ENCODE peak calls at places on chromosomes 5 and 9, in eight cellular contexts. One of them, this sample, is unnamed.

GRCh38 chr5:147685991-147686390 is 96.5 kb downstream of the JAKMIP2 start:
- DNase-seq in fibroblast of pulmonary artery: no peak
- DNase-seq in adrenal gland: no peak
- DNase-seq in RWPE2: no peak
- DNase-seq in right lobe of liver: no peak
- DNase-seq in gastrocnemius medialis: no peak
- DNase-seq in IMR-90: no peak
- DNase-seq in HFF-Myc: no peak
- DNase-seq in this sample: peak

GRCh38 chr9:101465330-101465915 is 29.8 kb upstream of the ALDOB start:
- DNase-seq in fibroblast of pulmonary artery: peak
- DNase-seq in adrenal gland: peak
- DNase-seq in RWPE2: peak
- DNase-seq in right lobe of liver: no peak
- DNase-seq in gastrocnemius medialis: no peak
- DNase-seq in IMR-90: peak
- DNase-seq in HFF-Myc: peak
- DNase-seq in this sample: no peak

GRCh38 chr9:134571326-134571871 is 70.2 kb upstream of the COL5A1 start:
- DNase-seq in fibroblast of pulmonary artery: no peak
- DNase-seq in adrenal gland: no peak
- DNase-seq in RWPE2: peak
- DNase-seq in right lobe of liver: no peak
- DNase-seq in gastrocnemius medialis: peak
- DNase-seq in IMR-90: no peak
- DNase-seq in HFF-Myc: no peak
- DNase-seq in this sample: no peak

GRCh38 chr5:65776707-65777141 is 54.7 kb downstream of the NLN start:
- DNase-seq in fibroblast of pulmonary artery: no peak
- DNase-seq in adrenal gland: no peak
- DNase-seq in RWPE2: no peak
- DNase-seq in right lobe of liver: no peak
- DNase-seq in gastrocnemius medialis: no peak
- DNase-seq in IMR-90: peak
- DNase-seq in HFF-Myc: no peak
- DNase-seq in this sample: no peak

GRCh38 chr5:37850128-37850865 is 10.5 kb upstream of the GDNF start:
- DNase-seq in fibroblast of pulmonary artery: no peak
- DNase-seq in adrenal gland: no peak
- DNase-seq in RWPE2: no peak
- DNase-seq in right lobe of liver: no peak
- DNase-seq in gastrocnemius medialis: no peak
- DNase-seq in IMR-90: peak
- DNase-seq in HFF-Myc: no peak
- DNase-seq in this sample: no peak

GRCh38 chr5:3104446-3105047 is 353.1 kb upstream of the IRX2 start:
- DNase-seq in fibroblast of pulmonary artery: no peak
- DNase-seq in adrenal gland: no peak
- DNase-seq in RWPE2: no peak
- DNase-seq in right lobe of liver: no peak
- DNase-seq in gastrocnemius medialis: no peak
- DNase-seq in IMR-90: no peak
- DNase-seq in HFF-Myc: no peak
- DNase-seq in this sample: no peak

GRCh38 chr9:130930804-130931349 is 8.2 kb downstream of the FIBCD1 start:
- DNase-seq in fibroblast of pulmonary artery: no peak
- DNase-seq in adrenal gland: no peak
- DNase-seq in RWPE2: no peak
- DNase-seq in right lobe of liver: no peak
- DNase-seq in gastrocnemius medialis: no peak
- DNase-seq in IMR-90: no peak
- DNase-seq in HFF-Myc: no peak
- DNase-seq in this sample: no peak

GRCh38 chr5:151213803-151214613 is 9.9 kb downstream of the CCDC69 start:
- DNase-seq in fibroblast of pulmonary artery: peak
- DNase-seq in adrenal gland: peak
- DNase-seq in RWPE2: peak
- DNase-seq in right lobe of liver: peak
- DNase-seq in gastrocnemius medialis: peak
- DNase-seq in IMR-90: no peak
- DNase-seq in HFF-Myc: no peak
- DNase-seq in this sample: no peak

GRCh38 chr5:75510836-75511434 is 494 bp downstream of the CERT1 start:
- DNase-seq in fibroblast of pulmonary artery: peak
- DNase-seq in adrenal gland: peak
- DNase-seq in RWPE2: no peak
- DNase-seq in right lobe of liver: peak
- DNase-seq in gastrocnemius medialis: no peak
- DNase-seq in IMR-90: peak
- DNase-seq in HFF-Myc: no peak
- DNase-seq in this sample: no peak

GRCh38 chr5:75457691-75458090 is 53.7 kb downstream of the CERT1 start:
- DNase-seq in fibroblast of pulmonary artery: no peak
- DNase-seq in adrenal gland: no peak
- DNase-seq in RWPE2: no peak
- DNase-seq in right lobe of liver: no peak
- DNase-seq in gastrocnemius medialis: no peak
- DNase-seq in IMR-90: no peak
- DNase-seq in HFF-Myc: no peak
- DNase-seq in this sample: no peak

GRCh38 chr5:1565737-1566734 is 42.3 kb upstream of the LPCAT1 start:
- DNase-seq in fibroblast of pulmonary artery: no peak
- DNase-seq in adrenal gland: no peak
- DNase-seq in RWPE2: peak
- DNase-seq in right lobe of liver: no peak
- DNase-seq in gastrocnemius medialis: peak
- DNase-seq in IMR-90: no peak
- DNase-seq in HFF-Myc: no peak
- DNase-seq in this sample: no peak

GRCh38 chr9:136597965-136598364 is 52.1 kb upstream of the NOTCH1 start:
- DNase-seq in fibroblast of pulmonary artery: no peak
- DNase-seq in adrenal gland: no peak
- DNase-seq in RWPE2: no peak
- DNase-seq in right lobe of liver: no peak
- DNase-seq in gastrocnemius medialis: no peak
- DNase-seq in IMR-90: no peak
- DNase-seq in HFF-Myc: no peak
- DNase-seq in this sample: no peak

GRCh38 chr5:177455036-177455660 is 8.5 kb downstream of the PRR7 start:
- DNase-seq in fibroblast of pulmonary artery: peak
- DNase-seq in adrenal gland: peak
- DNase-seq in RWPE2: no peak
- DNase-seq in right lobe of liver: peak
- DNase-seq in gastrocnemius medialis: peak
- DNase-seq in IMR-90: peak
- DNase-seq in HFF-Myc: no peak
- DNase-seq in this sample: no peak

GRCh38 chr5:121174351-121174750 is 677.3 kb upstream of the FTMT start:
- DNase-seq in fibroblast of pulmonary artery: peak
- DNase-seq in adrenal gland: no peak
- DNase-seq in RWPE2: no peak
- DNase-seq in right lobe of liver: no peak
- DNase-seq in gastrocnemius medialis: no peak
- DNase-seq in IMR-90: peak
- DNase-seq in HFF-Myc: no peak
- DNase-seq in this sample: no peak

GRCh38 chr5:137032929-137033328 is 466.2 kb downstream of the SPOCK1 start:
- DNase-seq in fibroblast of pulmonary artery: peak
- DNase-seq in adrenal gland: peak
- DNase-seq in RWPE2: no peak
- DNase-seq in right lobe of liver: no peak
- DNase-seq in gastrocnemius medialis: no peak
- DNase-seq in IMR-90: no peak
- DNase-seq in HFF-Myc: no peak
- DNase-seq in this sample: no peak

GRCh38 chr5:89097103-89097502 is 214.1 kb upstream of the MEF2C start:
- DNase-seq in fibroblast of pulmonary artery: no peak
- DNase-seq in adrenal gland: no peak
- DNase-seq in RWPE2: no peak
- DNase-seq in right lobe of liver: no peak
- DNase-seq in gastrocnemius medialis: no peak
- DNase-seq in IMR-90: no peak
- DNase-seq in HFF-Myc: no peak
- DNase-seq in this sample: no peak

GRCh38 chr9:130987738-130988399 is 21.1 kb upstream of the LAMC3 start:
- DNase-seq in fibroblast of pulmonary artery: no peak
- DNase-seq in adrenal gland: no peak
- DNase-seq in RWPE2: no peak
- DNase-seq in right lobe of liver: no peak
- DNase-seq in gastrocnemius medialis: no peak
- DNase-seq in IMR-90: no peak
- DNase-seq in HFF-Myc: no peak
- DNase-seq in this sample: no peak

GRCh38 chr9:136022731-136023400 is 61.7 kb upstream of the UBAC1 start:
- DNase-seq in fibroblast of pulmonary artery: no peak
- DNase-seq in adrenal gland: peak
- DNase-seq in RWPE2: no peak
- DNase-seq in right lobe of liver: peak
- DNase-seq in gastrocnemius medialis: no peak
- DNase-seq in IMR-90: no peak
- DNase-seq in HFF-Myc: no peak
- DNase-seq in this sample: no peak

GRCh38 chr9:90261698-90262097 is 380.9 kb downstream of the DIRAS2 start:
- DNase-seq in fibroblast of pulmonary artery: no peak
- DNase-seq in adrenal gland: no peak
- DNase-seq in RWPE2: no peak
- DNase-seq in right lobe of liver: no peak
- DNase-seq in gastrocnemius medialis: no peak
- DNase-seq in IMR-90: no peak
- DNase-seq in HFF-Myc: no peak
- DNase-seq in this sample: no peak

DNA sequence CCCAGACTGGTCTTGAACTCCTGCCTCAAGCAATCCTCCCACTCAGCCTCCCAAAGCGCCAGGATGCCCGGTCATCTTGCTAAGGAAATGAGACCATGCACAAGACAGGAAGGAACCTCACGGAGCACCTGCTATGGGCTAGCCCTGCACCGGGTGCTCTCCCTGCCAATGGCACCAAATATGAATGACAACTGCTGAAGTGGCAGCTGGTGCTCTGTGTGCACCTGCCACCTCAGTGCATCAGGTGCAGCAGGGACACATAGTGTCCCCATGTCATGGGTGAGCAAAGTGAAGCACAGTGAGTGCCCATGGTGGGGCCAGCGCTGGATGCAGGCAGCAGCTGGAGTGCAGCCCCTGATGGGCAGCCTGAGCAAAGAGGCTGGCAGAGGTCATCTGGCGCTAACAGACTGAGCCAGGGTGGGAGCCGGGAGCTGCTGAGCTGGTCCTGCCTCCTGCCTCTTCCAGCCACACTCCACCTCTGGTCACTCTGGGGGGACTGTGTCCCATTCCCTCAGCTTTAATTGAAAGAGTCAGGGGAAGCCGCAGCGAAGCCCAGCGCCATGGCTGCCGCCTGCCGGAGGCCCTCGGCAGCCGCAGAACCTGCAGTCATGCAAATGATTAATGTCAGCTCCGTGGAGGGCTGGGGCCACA is 46.4 kb downstream of the BARX1 start:
- DNase-seq in fibroblast of pulmonary artery: no peak
- DNase-seq in adrenal gland: no peak
- DNase-seq in RWPE2: no peak
- DNase-seq in right lobe of liver: peak
- DNase-seq in gastrocnemius medialis: no peak
- DNase-seq in IMR-90: no peak
- DNase-seq in HFF-Myc: no peak
- DNase-seq in this sample: no peak
- TF ChIP-seq CTCF in fibroblast of pulmonary artery: no peak
- TF ChIP-seq CTCF in adrenal gland: no peak
- TF ChIP-seq CTCF in RWPE2: no peak
- TF ChIP-seq CTCF in right lobe of liver: no peak
- TF ChIP-seq CTCF in gastrocnemius medialis: no peak
- TF ChIP-seq CTCF in IMR-90: no peak
- TF ChIP-seq CTCF in HFF-Myc: no peak
- TF ChIP-seq CTCF in this sample: no peak

DNA sequence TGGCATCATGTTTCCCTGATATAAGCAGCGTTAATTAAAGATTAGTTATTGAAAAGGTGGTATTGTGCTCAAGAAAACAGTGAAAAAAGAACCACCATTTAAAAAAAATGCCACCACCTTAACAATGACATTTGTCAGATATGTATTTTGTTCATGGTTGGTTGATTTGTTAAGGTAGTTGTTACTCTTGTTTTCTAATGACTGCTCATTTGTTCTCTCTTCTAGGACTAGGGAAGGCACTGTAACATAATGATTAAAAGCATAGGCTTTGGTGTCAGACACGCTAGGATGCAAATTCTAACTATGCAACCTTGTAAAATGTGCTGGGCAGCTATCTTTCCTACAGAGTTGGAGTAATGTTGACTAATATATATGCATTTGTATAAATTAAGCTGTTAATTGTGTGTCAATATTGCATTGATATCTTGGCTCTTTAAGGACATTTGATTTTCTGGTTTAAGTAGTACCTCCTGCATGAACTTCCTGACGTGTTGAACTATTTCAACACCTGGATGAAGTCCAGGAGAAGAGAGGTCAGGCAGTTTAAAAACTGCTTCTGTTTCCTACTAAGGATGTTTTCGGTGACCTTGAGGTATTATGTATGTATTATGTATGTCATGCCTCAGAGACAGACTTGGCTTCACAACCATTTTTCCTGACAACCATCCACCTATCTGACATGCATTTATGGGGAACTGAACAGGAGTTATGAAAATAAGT is 77.8 kb downstream of the MUSK start:
- DNase-seq in fibroblast of pulmonary artery: peak
- DNase-seq in adrenal gland: no peak
- DNase-seq in RWPE2: no peak
- DNase-seq in right lobe of liver: no peak
- DNase-seq in gastrocnemius medialis: no peak
- DNase-seq in IMR-90: no peak
- DNase-seq in HFF-Myc: no peak
- DNase-seq in this sample: no peak
- H3K4me3 ChIP-seq in fibroblast of pulmonary artery: no peak
- H3K4me3 ChIP-seq in adrenal gland: no peak
- H3K4me3 ChIP-seq in RWPE2: no peak
- H3K4me3 ChIP-seq in right lobe of liver: no peak
- H3K4me3 ChIP-seq in gastrocnemius medialis: peak
- H3K4me3 ChIP-seq in IMR-90: no peak
- H3K4me3 ChIP-seq in HFF-Myc: no peak
- H3K4me3 ChIP-seq in this sample: no peak

GRCh38 chr5:58502032-58502431 is 10.8 kb downstream of the GAPT start:
- DNase-seq in fibroblast of pulmonary artery: no peak
- DNase-seq in adrenal gland: no peak
- DNase-seq in RWPE2: no peak
- DNase-seq in right lobe of liver: no peak
- DNase-seq in gastrocnemius medialis: no peak
- DNase-seq in IMR-90: no peak
- DNase-seq in HFF-Myc: no peak
- DNase-seq in this sample: no peak
- TF ChIP-seq CTCF in fibroblast of pulmonary artery: no peak
- TF ChIP-seq CTCF in adrenal gland: no peak
- TF ChIP-seq CTCF in RWPE2: no peak
- TF ChIP-seq CTCF in right lobe of liver: peak
- TF ChIP-seq CTCF in gastrocnemius medialis: no peak
- TF ChIP-seq CTCF in IMR-90: no peak
- TF ChIP-seq CTCF in HFF-Myc: no peak
- TF ChIP-seq CTCF in this sample: peak

DNA sequence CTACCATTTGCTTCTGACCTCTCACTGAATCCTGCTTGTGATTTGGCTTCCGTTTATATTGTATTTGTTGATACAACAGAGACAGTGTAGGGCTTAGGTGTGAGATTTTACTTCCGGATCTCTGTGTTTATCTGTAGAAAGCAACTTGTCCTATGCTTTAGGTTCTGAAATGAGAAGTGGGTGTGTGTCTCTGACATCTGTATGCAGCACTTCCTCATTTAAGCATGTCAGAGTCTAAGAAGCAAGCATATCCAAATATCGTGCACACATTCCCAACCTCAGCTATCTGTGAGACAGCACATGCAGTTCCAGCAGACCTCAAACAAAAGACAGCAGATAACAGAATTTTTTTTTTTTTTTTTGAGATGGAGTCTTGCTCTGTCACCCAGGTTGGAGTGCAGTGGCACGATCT is 16.3 kb downstream of the KLF9 start:
- DNase-seq in fibroblast of pulmonary artery: no peak
- DNase-seq in adrenal gland: no peak
- DNase-seq in RWPE2: no peak
- DNase-seq in right lobe of liver: no peak
- DNase-seq in gastrocnemius medialis: no peak
- DNase-seq in IMR-90: no peak
- DNase-seq in HFF-Myc: no peak
- DNase-seq in this sample: no peak
- H3K4me3 ChIP-seq in fibroblast of pulmonary artery: no peak
- H3K4me3 ChIP-seq in adrenal gland: no peak
- H3K4me3 ChIP-seq in RWPE2: no peak
- H3K4me3 ChIP-seq in right lobe of liver: no peak
- H3K4me3 ChIP-seq in gastrocnemius medialis: peak
- H3K4me3 ChIP-seq in IMR-90: no peak
- H3K4me3 ChIP-seq in HFF-Myc: no peak
- H3K4me3 ChIP-seq in this sample: no peak